ENCODE peak calls at places on chromosome 19, in four cellular contexts. L, G, O and W are unnamed samples.
A peak's percentile ranks its signal among the peaks of the same experiment; 100 is the strongest.

GRCh38 chr19:38233740-38234251 is 9.8 kb upstream of the DPF1 start:
- DNase-seq in O (peak; percentile 62), L (peak; percentile 75), G (peak; percentile 86), W (peak; percentile 95)

GRCh38 chr19:17703823-17704463 is 15.3 kb upstream of the MAP1S start:
- DNase-seq in L (no peak), O (peak; percentile 64), G (peak; percentile 66), W (peak; percentile 89)

GRCh38 chr19:13979224-13979623 is 26.9 kb downstream of the RFX1 start:
- DNase-seq in O (no peak), L (no peak), G (no peak), W (no peak)

GRCh38 chr19:58338825-58339558 is 12.2 kb downstream of the ZSCAN22 start:
- DNase-seq in O (no peak), L (no peak), G (peak; percentile 27), W (no peak)

GRCh38 chr19:32437096-32437495 is 31.5 kb downstream of the DPY19L3 start:
- DNase-seq in G (no peak), L (no peak), O (no peak), W (no peak)

GRCh38 chr19:12665646-12666304 is 767 bp downstream of the MAN2B1 start:
- DNase-seq in L (no peak), O (no peak), G (no peak), W (peak; percentile 81)

GRCh38 chr19:58356236-58356970 is 3.1 kb upstream of the A1BG start:
- DNase-seq in G (no peak), O (no peak), L (no peak), W (no peak)

GRCh38 chr19:29506619-29506911 is 19.2 kb upstream of the VSTM2B start:
- DNase-seq in G (no peak), L (no peak), O (no peak), W (no peak)

GRCh38 chr19:39297931-39298634 is 1.9 kb downstream of the IFNL1 start:
- DNase-seq in O (no peak), G (no peak), L (no peak), W (peak; percentile 91)

GRCh38 chr19:5017235-5017634 is 48.3 kb downstream of the KDM4B start:
- DNase-seq in L (no peak), O (no peak), G (no peak), W (no peak)

GRCh38 chr19:8093740-8094139 is 41.2 kb downstream of the CCL25 start:
- DNase-seq in L (no peak), G (no peak), O (no peak), W (no peak)

GRCh38 chr19:38850976-38851621 is 1.3 kb upstream of the HNRNPL start:
- DNase-seq in O (no peak), L (no peak), G (peak; percentile 60), W (peak; percentile 92)

GRCh38 chr19:38031423-38031770 is 124.4 kb downstream of the SIPA1L3 start:
- DNase-seq in L (no peak), G (no peak), O (no peak), W (no peak)

GRCh38 chr19:45352914-45353796 is 12.6 kb downstream of the KLC3 start:
- DNase-seq in G (no peak), L (peak; percentile 35), O (no peak), W (no peak)

GRCh38 chr19:58556633-58557252 is 1.7 kb downstream of the UBE2M start:
- DNase-seq in G (no peak), L (no peak), O (no peak), W (peak; percentile 69)

GRCh38 chr19:13100031-13100588 is 2.5 kb downstream of the LYL1 start:
- DNase-seq in O (no peak), G (no peak), L (peak; percentile 71), W (peak; percentile 82)

GRCh38 chr19:2636897-2637683 is 65.4 kb downstream of the GNG7 start:
- DNase-seq in O (no peak), G (peak; percentile 82), L (peak; percentile 94), W (peak; percentile 94)

GRCh38 chr19:46731584-46731983 is 14.3 kb upstream of the FKRP start:
- DNase-seq in L (no peak), G (no peak), O (no peak), W (peak; percentile 82)

GRCh38 chr19:15200575-15201364 is at the start of gene NOTCH3:
- DNase-seq in O (no peak), L (no peak), G (no peak), W (no peak)

GRCh38 chr19:55340144-55340783 is 588 bp downstream of the KMT5C start:
- DNase-seq in G (peak; percentile 59), L (no peak), O (no peak), W (peak; percentile 83)

GRCh38 chr19:9808855-9809646 is 9.8 kb downstream of the FBXL12 start:
- DNase-seq in G (no peak), O (no peak), L (no peak), W (no peak)
- TF ChIP-seq POLR2AphosphoS5 in G (no peak), O (no peak), L (no peak), W (no peak)

DNA sequence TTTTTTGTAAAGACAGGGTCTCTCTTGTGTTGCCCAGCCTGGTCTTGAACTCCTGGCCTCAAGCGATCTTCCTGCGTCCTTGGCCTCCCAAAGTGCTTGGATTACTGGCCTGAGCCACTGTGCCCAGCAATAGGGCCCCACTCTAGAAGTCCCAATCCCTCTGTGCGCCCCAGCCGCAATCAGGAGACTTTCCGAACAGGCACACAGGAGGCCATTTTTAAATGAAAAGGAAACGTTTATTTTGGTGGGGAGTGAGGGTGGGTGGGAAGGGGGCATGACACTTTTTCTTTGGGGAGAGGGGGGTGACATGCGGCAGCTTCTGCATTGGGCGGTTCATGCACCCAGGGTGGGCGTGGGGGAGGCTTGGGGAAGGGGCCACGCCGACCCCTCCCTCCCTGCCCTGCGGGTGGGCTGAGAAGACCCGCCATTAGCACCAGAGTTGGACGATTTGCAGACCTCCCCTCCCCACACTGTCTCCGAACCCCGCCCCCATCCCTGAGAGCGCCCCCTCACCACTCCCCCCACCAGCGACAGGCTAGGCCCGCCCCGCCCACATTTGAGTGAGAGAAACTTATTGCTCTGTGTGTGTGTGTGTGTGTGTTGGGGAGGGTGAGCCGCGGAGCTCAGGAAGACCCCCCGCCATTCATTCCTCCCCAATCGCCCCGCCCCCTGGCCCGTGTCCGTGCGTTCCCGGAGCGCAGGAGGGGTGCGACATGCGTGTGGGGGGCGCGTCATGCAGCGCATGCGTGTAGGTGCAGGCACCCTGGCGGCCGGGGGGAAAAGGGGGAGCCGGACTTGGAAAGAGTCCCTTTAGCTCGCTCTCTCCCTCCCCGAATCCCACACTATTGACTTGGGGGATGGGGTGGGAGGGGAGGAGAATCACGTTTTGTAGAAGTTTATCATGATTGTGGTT is 17.2 kb downstream of the KCNC3 start:
- DNase-seq in G (peak; percentile 85), L (no peak), O (no peak), W (no peak)
- TF ChIP-seq POLR2AphosphoS5 in G (no peak), L (no peak), O (no peak), W (peak; percentile 44)

GRCh38 chr19:30673336-30673735 is 301.2 kb downstream of the ZNF536 start:
- DNase-seq in L (no peak), O (no peak), G (no peak), W (peak; percentile 58)

GRCh38 chr19:30670011-30670329 is 297.8 kb downstream of the ZNF536 start:
- DNase-seq in G (no peak), O (no peak), L (no peak), W (peak; percentile 71)

GRCh38 chr19:30672926-30673325 is 300.7 kb downstream of the ZNF536 start:
- DNase-seq in G (no peak), O (no peak), L (no peak), W (peak; percentile 56)

GRCh38 chr19:30670562-30671513 is 298.7 kb downstream of the ZNF536 start:
- DNase-seq in G (no peak), O (no peak), L (no peak), W (peak; percentile 53)

GRCh38 chr19:30671622-30672051 is 299.5 kb downstream of the ZNF536 start:
- DNase-seq in G (no peak), L (no peak), O (no peak), W (peak; percentile 38)
- TF ChIP-seq POLR2AphosphoS5 in G (no peak), L (no peak), O (no peak), W (no peak)

DNA sequence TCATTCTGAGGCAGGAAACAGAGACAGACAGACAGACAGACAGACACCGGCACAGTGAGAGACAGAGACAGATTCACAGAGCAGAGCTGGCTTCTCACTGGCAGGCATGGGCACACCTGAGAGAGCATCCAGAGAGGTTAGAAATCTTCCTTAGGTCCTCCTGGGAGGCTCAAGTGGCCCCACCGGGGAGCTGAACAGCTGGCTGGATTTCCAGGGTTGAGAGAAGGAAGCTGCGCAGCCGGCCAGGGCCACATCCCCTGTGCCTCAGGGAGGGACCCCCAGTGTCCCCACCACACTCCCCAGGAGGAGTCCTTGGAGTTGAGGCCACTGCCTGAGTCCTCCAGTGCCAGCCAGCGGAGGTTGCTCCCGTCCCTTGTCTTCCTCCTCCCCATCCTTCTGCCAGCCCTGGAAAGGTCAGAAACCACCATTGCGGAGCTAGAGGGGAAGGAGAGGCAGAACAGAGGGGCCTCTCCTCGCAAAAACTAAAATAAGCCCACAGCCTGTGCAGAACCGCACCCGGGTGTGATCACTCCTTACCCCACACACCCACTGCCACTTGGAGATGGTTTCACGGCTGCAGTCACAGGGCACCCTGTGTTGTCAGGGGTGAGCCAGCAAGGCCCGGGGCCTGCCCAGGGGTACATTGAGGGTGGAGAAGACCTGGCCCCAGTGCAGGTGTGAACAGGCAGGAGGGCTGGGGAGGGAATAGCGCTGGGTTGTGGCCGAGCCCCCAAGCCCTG is 4.2 kb downstream of the FFAR3 start:
- DNase-seq in O (no peak), L (no peak), G (no peak), W (peak; percentile 18)
- TF ChIP-seq POLR2AphosphoS5 in O (no peak), L (no peak), G (no peak), W (no peak)

GRCh38 chr19:53511933-53512374 is 26.0 kb upstream of the ZNF331 start:
- DNase-seq in O (peak; percentile 7), G (peak; percentile 62), L (peak; percentile 28), W (no peak)
- TF ChIP-seq POLR2AphosphoS5 in O (no peak), G (no peak), L (no peak), W (no peak)

GRCh38 chr19:40444181-40445005 is at the start of gene SERTAD3:
- DNase-seq in G (peak; percentile 97), L (peak; percentile 93), O (peak; percentile 85), W (peak; percentile 99)

GRCh38 chr19:40443930-40444180 is 280 bp downstream of the SERTAD3 start:
- DNase-seq in O (no peak), G (no peak), L (no peak), W (no peak)

GRCh38 chr19:40441719-40442253 is 2.3 kb downstream of the SERTAD3 start:
- DNase-seq in O (no peak), L (no peak), G (no peak), W (peak; percentile 84)

GRCh38 chr19:40443131-40443929 is 805 bp downstream of the SERTAD3 start:
- DNase-seq in L (peak; percentile 96), G (peak; percentile 98), O (peak; percentile 98), W (peak; percentile 99)

DNA sequence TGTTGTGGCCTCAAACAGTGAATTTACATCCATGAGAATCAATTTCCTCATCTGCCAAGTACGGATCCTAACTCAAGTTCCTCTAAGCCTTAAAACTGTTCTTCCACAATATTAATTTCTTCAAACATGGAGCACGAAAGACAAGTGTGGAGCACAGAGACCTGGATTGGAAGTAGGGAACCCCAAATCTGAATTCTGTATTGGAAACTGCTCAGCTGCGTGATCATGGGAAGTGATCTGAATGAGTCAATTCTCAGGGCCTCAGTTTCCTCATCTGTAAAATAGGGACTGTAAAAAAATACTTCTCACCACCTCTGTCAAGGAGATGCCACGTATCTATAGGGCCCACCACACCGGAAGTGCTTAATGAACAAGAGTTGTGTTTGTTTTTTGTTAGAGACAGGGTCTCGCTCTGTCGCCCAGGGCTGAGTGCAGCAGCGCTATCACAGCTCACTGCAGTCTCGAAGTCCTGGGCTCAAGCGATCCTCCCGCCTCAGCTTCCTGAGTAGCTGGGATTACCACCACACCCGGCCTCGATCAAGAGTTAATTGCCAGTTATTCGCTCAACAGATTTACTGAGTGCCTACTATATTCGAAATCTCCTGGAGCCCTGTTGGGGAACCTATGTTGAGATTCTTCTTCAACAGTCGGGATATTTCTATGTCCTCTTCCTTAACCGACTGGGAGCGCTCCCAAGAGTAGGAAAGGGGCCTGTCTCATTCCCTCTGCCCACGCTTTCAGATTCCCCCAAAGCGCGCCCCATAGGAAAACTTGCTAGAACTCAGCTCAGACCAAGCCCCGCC is 1.6 kb downstream of the SERTAD3 start:
- DNase-seq in L (no peak), G (no peak), O (no peak), W (no peak)
- TF ChIP-seq POLR2AphosphoS5 in L (no peak), G (peak; percentile 1), O (no peak), W (no peak)

GRCh38 chr19:802497-802887 is 5.2 kb downstream of the PTBP1 start:
- DNase-seq in G (no peak), O (no peak), L (no peak), W (no peak)
- TF ChIP-seq POLR2AphosphoS5 in G (no peak), O (no peak), L (peak; percentile 17), W (no peak)